ENCODE peak calls at places on chromosomes 13 and 19, in six cellular contexts. S, L, Q, X, T and B are unnamed samples. For H3K4me1, the result is how much of the 10 kb centered on the place peaks cover.

GRCh38 chr19:13906525-13906904 is 514 bp downstream of the CC2D1A start:
- DNase-seq in S (no peak), L (peak), Q (no peak), X (no peak), T (no peak), B (peak)

GRCh38 chr19:53463263-53463662 is 4.3 kb upstream of the ZNF813 start:
- DNase-seq in S (peak), L (peak), Q (peak), X (peak), T (peak), B (no peak)

GRCh38 chr19:5003781-5004180 is 34.9 kb downstream of the KDM4B start:
- DNase-seq in S (no peak), L (no peak), Q (no peak), X (no peak), T (no peak), B (no peak)

GRCh38 chr13:72204291-72204690 is 337.3 kb upstream of the DACH1 start:
- DNase-seq in S (no peak), L (no peak), Q (no peak), X (no peak), T (no peak), B (no peak)

GRCh38 chr19:8544168-8544567 is 30.2 kb upstream of the ZNF414 start:
- DNase-seq in S (no peak), L (no peak), Q (no peak), X (no peak), T (no peak), B (no peak)

GRCh38 chr13:80399340-80400163 is 58.6 kb upstream of the SPRY2 start:
- DNase-seq in S (no peak), L (peak), Q (no peak), X (no peak), T (no peak), B (no peak)

GRCh38 chr13:82802528-82802927 is 1079.7 kb downstream of the SLITRK1 start:
- DNase-seq in S (no peak), L (no peak), Q (no peak), X (no peak), T (no peak), B (no peak)

GRCh38 chr13:40230833-40231266 is 435.6 kb downstream of the FOXO1 start:
- DNase-seq in S (no peak), L (no peak), Q (no peak), X (no peak), T (no peak), B (no peak)

GRCh38 chr19:46574533-46574932 is 26.6 kb upstream of the CALM3 start:
- DNase-seq in S (no peak), L (no peak), Q (no peak), X (no peak), T (no peak), B (no peak)

GRCh38 chr13:85772379-85772778 is 26.8 kb downstream of the SLITRK6 start:
- DNase-seq in S (peak), L (no peak), Q (no peak), X (no peak), T (no peak), B (no peak)

GRCh38 chr19:19342086-19343015 is 21.7 kb downstream of the MAU2 start:
- DNase-seq in S (peak), L (peak), Q (peak), X (peak), T (peak), B (no peak)

GRCh38 chr13:20903164-20903475 is 574 bp upstream of the XPO4 start:
- DNase-seq in S (no peak), L (no peak), Q (no peak), X (no peak), T (no peak), B (no peak)

GRCh38 chr19:41694196-41694595 is 6.1 kb upstream of the CEACAM7 start:
- DNase-seq in S (no peak), L (no peak), Q (peak), X (no peak), T (no peak), B (no peak)

GRCh38 chr13:109785141-109785891 is 1.1 kb downstream of the IRS2 start:
- DNase-seq in S (peak), L (peak), Q (peak), X (peak), T (peak), B (peak)

GRCh38 chr13:49657241-49657641 is 28.9 kb downstream of the ARL11 start:
- DNase-seq in S (no peak), L (no peak), Q (no peak), X (no peak), T (no peak), B (peak)

GRCh38 chr19:507286-508203 is at the start of gene TPGS1:
- DNase-seq in S (peak), L (peak), Q (peak), X (peak), T (peak), B (peak)
- TF ChIP-seq CTCF in S (no peak), L (no peak), Q (no peak), X (no peak), T (no peak), B (no peak)

GRCh38 chr19:45050036-45050435 is 11.2 kb downstream of the CLASRP start:
- DNase-seq in S (no peak), L (no peak), Q (no peak), X (no peak), T (no peak), B (no peak)
- H3K4me1 ChIP-seq in S (under half), L (under half), Q (under half), X (half or more), T (under half), B (under half)

GRCh38 chr19:33812388-33813330 is 16.0 kb downstream of the KCTD15 start:
- DNase-seq in S (no peak), L (no peak), Q (no peak), X (no peak), T (no peak), B (no peak)
- TF ChIP-seq CTCF in S (no peak), L (no peak), Q (no peak), X (no peak), T (no peak), B (no peak)

DNA sequence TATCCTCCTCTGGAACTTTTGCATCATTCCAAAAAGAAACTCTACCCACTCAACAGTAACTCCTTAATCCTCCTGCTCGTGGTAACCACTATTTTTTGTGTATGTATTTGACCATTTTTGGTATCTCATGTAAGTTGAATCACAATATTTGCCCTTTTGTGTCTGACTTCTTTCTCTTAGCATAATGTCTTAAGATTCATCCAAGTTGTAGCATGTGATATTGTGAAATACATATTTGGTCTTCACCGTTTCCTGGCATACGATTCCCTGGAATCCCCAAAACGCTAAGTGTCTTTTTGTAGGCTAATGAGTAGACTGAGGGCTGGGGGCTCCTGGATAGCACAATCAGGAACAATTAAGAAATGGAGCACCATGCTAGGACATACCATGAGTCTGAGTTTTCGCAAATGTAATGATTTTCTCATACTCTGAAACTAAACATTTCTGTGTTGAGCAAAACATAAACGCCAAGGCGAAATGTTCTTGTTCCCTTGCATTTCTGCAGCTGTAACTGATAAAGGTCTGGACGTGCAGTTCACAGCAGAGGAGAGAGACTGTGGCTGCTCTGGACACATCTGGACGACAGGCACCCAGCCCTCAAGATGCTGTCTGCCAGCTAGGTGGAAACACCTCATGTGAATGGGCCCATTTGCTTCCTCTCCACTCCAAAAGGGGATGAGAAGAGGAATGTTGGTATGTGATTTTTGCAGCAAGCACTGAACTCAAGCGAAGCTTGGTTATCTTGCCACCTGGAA is 38.4 kb downstream of the BRD4 start:
- DNase-seq in S (peak), L (no peak), Q (no peak), X (no peak), T (no peak), B (no peak)
- H3K4me1 ChIP-seq in S (half or more), L (half or more), Q (under half), X (half or more), T (under half), B (half or more)

DNA sequence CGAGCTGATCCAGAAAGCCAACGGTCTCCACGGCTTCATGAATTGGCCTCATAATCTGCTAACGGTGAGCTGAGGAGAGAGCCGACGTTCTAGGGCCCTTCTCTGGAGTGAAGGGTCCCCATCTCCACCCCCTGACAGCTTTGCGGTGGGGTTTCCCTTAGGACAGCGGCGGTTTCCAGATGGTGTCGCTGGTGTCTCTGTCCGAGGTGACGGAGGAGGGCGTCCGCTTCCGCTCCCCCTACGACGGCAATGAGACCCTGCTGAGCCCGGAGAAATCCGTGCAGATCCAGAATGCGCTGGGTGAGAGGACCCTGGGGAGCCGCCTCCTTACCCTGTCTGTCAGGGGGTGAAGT is 692 bp downstream of the QTRT1 start:
- DNase-seq in S (no peak), L (no peak), Q (no peak), X (no peak), T (no peak), B (no peak)
- TF ChIP-seq CTCF in S (no peak), L (no peak), Q (no peak), X (no peak), T (no peak), B (no peak)

DNA sequence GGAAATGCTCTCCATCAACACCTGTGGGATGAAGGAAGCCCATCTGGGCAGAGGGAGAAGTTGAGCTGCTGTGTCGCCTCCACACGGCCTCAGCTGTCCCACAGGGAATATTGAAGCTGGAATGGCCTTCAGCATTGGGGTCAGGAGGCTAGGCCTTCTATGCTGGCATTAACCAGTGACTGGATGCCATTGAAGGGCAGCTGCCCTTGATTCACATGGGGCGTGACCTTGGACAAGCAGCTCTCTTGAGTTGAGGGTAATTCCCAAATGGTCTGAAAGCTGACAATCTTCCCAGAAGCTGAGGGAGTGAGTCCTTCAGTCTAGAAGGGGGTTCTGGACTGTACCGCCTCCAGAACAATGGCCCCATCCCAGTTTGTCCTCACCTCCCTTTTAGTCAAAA is 6.7 kb downstream of the BCL3 start:
- DNase-seq in S (no peak), L (peak), Q (no peak), X (no peak), T (no peak), B (no peak)
- H3K4me1 ChIP-seq in S (half or more), L (half or more), Q (under half), X (half or more), T (under half), B (half or more)